ENCODE peak calls at places on chromosomes 4 and X, in four cellular contexts. J is endothelial cell, S is AG09309, N is fibroblast of mammary gland. Z is an unnamed sample.
A peak's percentile ranks its signal among the peaks of the same experiment; 100 is the strongest.

GRCh38 chr4:100581337-100581736 is 63.5 kb upstream of the EMCN start:
- DNase-seq in N (no peak), J (no peak), S (no peak), Z (peak; percentile 3)

GRCh38 chr4:185542626-185543336 is 7.5 kb upstream of the PDLIM3 start:
- DNase-seq in N (peak; percentile 32), S (no peak), J (no peak), Z (no peak)

GRCh38 chr4:147793973-147794690 is 62.2 kb downstream of the ARHGAP10 start:
- DNase-seq in J (no peak), S (no peak), N (no peak), Z (peak; percentile 49)

GRCh38 chr4:78057600-78058560 is 757 bp downstream of the FRAS1 start:
- DNase-seq in S (no peak), N (peak; percentile 38), J (peak; percentile 49), Z (peak; percentile 61)

GRCh38 chrX:42515939-42516338 is 262.0 kb downstream of the PPP1R2C start:
- DNase-seq in J (no peak), S (no peak), N (peak; percentile 8), Z (no peak)

GRCh38 chr4:140296871-140297570 is 76.4 kb upstream of the SCOC start:
- DNase-seq in J (no peak), N (no peak), S (no peak), Z (no peak)

GRCh38 chr4:94519925-94520789 is 68.4 kb downstream of the PDLIM5 start:
- DNase-seq in N (no peak), S (no peak), J (no peak), Z (no peak)

GRCh38 chr4:163495900-163496299 is 1.4 kb downstream of the TMA16 start:
- DNase-seq in S (no peak), N (peak; percentile 8), J (no peak), Z (peak; percentile 6)

GRCh38 chrX:75038925-75039324 is 113.7 kb upstream of the NEXMIF start:
- DNase-seq in S (peak; percentile 3), J (no peak), N (peak; percentile 18), Z (peak; percentile 41)

GRCh38 chr4:124943145-124943889 is 230.8 kb upstream of the ANKRD50 start:
- DNase-seq in J (no peak), S (peak; percentile 14), N (peak; percentile 78), Z (no peak)

GRCh38 chr4:158624889-158625478 is 46.7 kb downstream of the C4orf46 start:
- DNase-seq in J (peak; percentile 28), N (peak; percentile 79), S (peak; percentile 49), Z (no peak)

GRCh38 chr4:187128226-187128625 is 404.6 kb upstream of the FAT1 start:
- DNase-seq in J (no peak), S (peak; percentile 27), N (no peak), Z (no peak)

DNA sequence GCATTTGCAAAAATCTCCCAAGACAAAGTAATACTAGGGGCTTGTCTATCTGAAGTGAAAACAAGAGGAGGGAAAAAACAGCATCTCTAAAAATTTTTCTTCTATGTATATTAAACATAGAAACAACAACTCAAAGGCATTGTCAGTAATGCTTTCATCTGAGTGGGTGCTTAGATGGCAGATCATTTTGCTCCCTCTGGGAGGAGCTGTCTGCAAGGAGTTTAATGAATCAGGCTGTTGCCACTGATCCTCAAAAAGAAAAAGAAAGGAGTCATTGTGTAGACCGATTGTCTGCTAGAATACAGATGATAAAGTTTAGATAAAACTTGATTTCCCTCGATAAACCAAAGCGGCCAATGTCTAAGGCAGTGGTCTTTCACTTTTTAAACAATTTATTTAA is 49.7 kb upstream of the KLHL8 start:
- DNase-seq in N (peak; percentile 59), J (peak; percentile 5), S (peak; percentile 16), Z (no peak)
- TF ChIP-seq CTCF in N (peak; percentile 66), J (no peak), S (peak; percentile 67), Z (no peak)

GRCh38 chr4:55549888-55550287 is 3.2 kb upstream of the CLOCK start:
- DNase-seq in J (no peak), N (peak; percentile 82), S (peak; percentile 74), Z (peak; percentile 14)

GRCh38 chr4:55560096-55560495 is 13.4 kb upstream of the CLOCK start:
- DNase-seq in J (no peak), S (no peak), N (no peak), Z (no peak)

GRCh38 chr4:55553442-55553841 is 6.7 kb upstream of the CLOCK start:
- DNase-seq in S (peak; percentile 44), N (peak; percentile 90), J (no peak), Z (peak; percentile 23)

DNA sequence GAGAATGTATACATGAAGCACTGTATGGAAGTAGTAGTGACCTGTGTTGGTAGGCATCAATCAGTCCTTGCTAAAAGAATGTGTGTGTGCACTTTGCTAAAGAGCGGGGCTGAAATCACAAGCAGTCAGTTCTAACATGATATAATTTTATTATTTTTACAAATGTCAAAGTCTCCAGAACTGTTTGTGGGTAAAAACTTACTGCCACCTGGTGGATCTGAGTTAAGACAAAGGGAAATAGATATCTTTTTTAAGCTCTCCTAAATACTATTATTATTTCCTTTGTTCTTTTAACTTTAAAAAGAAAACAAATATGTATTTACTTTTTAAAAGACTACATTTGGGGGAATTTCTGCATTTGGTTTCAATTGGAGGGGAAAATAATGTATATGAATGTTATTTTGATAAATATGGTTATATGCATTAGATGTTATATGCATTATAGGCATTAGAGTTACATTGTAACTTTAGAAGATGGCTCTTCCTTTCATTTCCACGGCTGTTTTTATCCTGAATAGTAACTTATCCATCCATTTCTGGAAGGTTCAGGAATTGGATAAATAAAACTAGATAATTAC is 7.8 kb upstream of the CLOCK start:
- DNase-seq in S (no peak), J (no peak), N (peak; percentile 74), Z (no peak)
- TF ChIP-seq CTCF in S (peak; percentile 51), J (no peak), N (peak; percentile 62), Z (peak; percentile 58)

DNA sequence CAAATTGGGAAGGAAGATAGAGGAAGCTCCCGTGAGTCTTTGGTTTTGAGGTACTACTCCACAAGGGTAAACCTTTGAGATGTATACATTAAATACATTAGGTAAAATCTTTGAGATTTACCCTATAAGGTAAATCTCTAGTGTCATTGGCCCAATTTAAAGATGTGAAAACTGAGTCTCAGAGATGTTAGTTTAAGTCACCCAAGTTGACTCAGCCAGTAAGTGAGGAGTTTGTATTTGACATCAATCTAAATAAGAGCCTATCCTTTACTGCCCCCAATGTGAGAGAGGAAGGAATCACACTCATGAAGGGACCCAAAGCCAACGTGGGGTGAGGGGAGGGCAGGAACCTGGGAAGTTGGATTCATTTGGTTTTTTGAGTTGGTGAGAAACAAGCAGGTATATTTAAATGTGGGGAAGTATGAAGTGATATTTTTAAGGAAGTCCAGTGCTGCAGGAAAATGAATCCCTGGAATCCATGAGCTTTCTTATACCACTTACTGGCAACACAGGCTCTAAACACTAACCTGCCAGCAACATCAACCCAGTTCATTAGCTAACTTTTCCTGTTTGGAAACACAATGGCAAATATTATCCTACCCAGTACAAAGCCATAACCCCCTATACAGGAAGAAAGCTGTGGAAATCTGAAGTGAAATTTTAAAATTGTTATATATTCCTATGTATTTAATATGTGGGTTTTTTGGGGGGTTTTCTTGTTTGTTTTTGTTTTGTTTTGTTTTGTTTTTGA is 55.3 kb downstream of the PALLD start:
- DNase-seq in J (no peak), N (peak; percentile 37), S (no peak), Z (peak; percentile 7)
- TF ChIP-seq CTCF in J (no peak), N (peak; percentile 11), S (no peak), Z (peak; percentile 17)

DNA sequence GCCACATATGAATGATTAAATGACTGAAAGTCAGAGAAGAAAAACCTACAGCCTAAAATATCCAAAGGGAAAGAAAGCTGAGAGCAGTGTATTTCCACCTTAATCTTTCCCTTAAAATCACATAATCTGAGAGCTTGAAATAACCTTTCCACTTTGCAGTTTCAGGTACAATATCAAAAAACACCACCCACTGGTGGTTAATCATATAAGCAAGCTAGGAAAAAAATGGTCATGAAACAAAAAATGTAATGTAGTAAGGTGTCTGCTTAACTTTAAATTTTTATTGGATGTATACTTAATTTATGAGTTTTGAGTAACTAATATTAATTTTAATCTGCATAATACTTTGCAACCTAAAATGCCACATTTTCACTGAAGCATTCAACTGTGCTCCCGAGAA is 3.2 kb downstream of the PRDM5 start:
- DNase-seq in S (no peak), J (no peak), N (no peak), Z (no peak)
- TF ChIP-seq CTCF in S (no peak), J (no peak), N (peak; percentile 21), Z (no peak)

DNA sequence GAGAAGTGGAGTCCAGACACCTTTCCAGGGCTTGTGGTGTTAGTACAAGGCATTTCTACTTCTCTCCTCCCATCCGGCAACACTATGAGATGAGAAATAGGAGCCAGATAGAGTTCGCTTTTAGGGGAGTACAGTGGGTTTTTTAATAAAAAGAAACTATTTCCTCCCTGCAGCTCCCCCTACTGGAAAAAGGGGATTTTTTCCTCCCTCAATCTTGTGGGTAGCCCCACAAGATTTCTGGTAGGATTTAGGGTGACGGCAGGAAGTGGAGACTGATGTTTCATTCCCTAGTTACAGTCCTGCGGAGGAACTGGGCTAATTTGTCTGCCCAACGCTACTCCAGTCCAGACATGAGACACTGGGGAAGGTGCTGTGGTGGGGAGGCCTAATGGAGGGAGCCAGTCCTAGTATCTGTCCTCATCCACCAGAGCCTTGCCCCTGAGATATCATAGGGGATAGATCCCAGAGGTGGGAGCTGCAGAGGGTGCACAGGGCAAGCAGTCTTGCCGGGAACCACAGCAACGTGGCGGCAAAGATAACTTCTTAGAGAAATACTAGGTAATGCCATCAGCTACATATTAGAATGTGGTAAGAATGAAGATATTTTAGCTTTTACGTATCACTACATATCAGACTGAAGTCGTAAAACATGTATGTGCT is 45.6 kb upstream of the PRKG2 start:
- DNase-seq in N (peak; percentile 26), J (peak; percentile 10), S (no peak), Z (no peak)
- TF ChIP-seq CTCF in N (peak; percentile 57), J (peak; percentile 68), S (peak; percentile 56), Z (no peak)

GRCh38 chr4:54233697-54234496 is 4.8 kb downstream of the PDGFRA start:
- DNase-seq in N (peak; percentile 86), S (no peak), J (peak; percentile 74), Z (peak; percentile 72)

GRCh38 chr4:54231419-54232150 is 2.5 kb downstream of the PDGFRA start:
- DNase-seq in N (peak; percentile 65), J (peak; percentile 39), S (no peak), Z (no peak)

GRCh38 chr4:54232151-54232688 is 3.1 kb downstream of the PDGFRA start:
- DNase-seq in N (peak; percentile 20), J (no peak), S (no peak), Z (no peak)

GRCh38 chr4:54233128-54233696 is 4.1 kb downstream of the PDGFRA start:
- DNase-seq in J (peak; percentile 96), S (no peak), N (peak; percentile 76), Z (peak; percentile 83)

DNA sequence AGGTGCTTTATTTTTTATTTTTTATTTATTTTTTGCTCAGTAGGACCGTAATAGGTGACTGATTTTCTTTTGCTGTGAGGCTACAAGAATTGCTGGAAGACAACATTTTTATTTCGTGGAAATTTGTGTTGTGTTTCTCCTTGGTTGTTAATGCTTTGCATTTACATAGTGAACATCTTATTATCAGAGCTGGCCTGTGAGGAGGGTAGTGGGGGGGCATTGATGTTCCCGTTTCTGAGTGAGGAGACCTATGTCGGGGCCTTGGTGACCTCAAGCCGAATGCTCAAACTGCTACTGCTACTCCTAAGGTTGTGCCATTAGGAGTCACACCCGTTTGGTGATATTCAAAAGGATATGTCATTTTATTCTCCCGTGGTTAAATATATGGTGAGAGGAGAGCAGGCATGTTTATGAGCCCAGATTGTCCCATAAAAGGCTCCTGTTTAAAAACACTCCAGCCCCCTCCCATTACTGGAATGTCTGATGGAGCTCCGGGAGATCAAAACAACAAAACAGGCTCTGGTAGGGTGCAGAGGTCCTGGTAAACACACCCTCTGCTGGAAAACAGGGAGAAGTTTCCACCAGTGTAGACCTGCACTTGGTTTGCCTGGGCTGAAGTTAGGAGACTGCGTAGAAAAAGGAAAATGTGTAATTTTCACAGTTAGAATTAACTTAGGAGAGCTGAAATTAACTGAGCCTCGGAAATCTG is 5.6 kb downstream of the PDGFRA start:
- DNase-seq in J (no peak), S (no peak), N (no peak), Z (no peak)
- TF ChIP-seq CTCF in J (peak; percentile 24), S (peak; percentile 25), N (no peak), Z (no peak)

Z was measured in activated CD8-positive, alpha-beta T cell treated with anti-CD3 and anti-CD28 coated beads for 36 hours.